ENCODE peak calls at places on chromosomes 1 and 21, in nine cellular contexts. One of them, this sample, is unnamed.

GRCh38 chr1:12230549-12231275 is 882 bp downstream of the VPS13D start:
- DNase-seq in B cell: no peak
- DNase-seq in amygdala: no peak
- DNase-seq in activated naive CD4-positive, alpha-beta T cell treated with anti-CD3 and anti-CD28 coated beads, Interleukin-2, amount 50 U/mL, for 16 hours: no peak
- DNase-seq in endodermal cell: peak
- DNase-seq in bronchial epithelial cell: no peak
- DNase-seq in H9: peak
- DNase-seq in memory B cell: no peak
- DNase-seq in NCI-H2081: no peak
- DNase-seq in this sample: no peak

GRCh38 chr21:43865471-43866181 is 603 bp downstream of the AGPAT3 start:
- DNase-seq in NCI-H2081: no peak
- DNase-seq in H9: no peak
- DNase-seq in amygdala: no peak
- DNase-seq in activated naive CD4-positive, alpha-beta T cell treated with anti-CD3 and anti-CD28 coated beads, Interleukin-2, amount 50 U/mL, for 16 hours: peak
- DNase-seq in memory B cell: peak
- DNase-seq in endodermal cell: no peak
- DNase-seq in bronchial epithelial cell: no peak
- DNase-seq in B cell: no peak
- DNase-seq in this sample: no peak

GRCh38 chr21:32611471-32611997 is 643 bp downstream of the CFAP298 start:
- DNase-seq in activated naive CD4-positive, alpha-beta T cell treated with anti-CD3 and anti-CD28 coated beads, Interleukin-2, amount 50 U/mL, for 16 hours: peak
- DNase-seq in endodermal cell: peak
- DNase-seq in NCI-H2081: no peak
- DNase-seq in amygdala: no peak
- DNase-seq in B cell: no peak
- DNase-seq in memory B cell: no peak
- DNase-seq in H9: no peak
- DNase-seq in bronchial epithelial cell: peak
- DNase-seq in this sample: no peak

GRCh38 chr1:21913763-21914162 is 23.3 kb downstream of the HSPG2 start:
- DNase-seq in memory B cell: no peak
- DNase-seq in NCI-H2081: peak
- DNase-seq in activated naive CD4-positive, alpha-beta T cell treated with anti-CD3 and anti-CD28 coated beads, Interleukin-2, amount 50 U/mL, for 16 hours: no peak
- DNase-seq in H9: no peak
- DNase-seq in amygdala: no peak
- DNase-seq in B cell: no peak
- DNase-seq in bronchial epithelial cell: no peak
- DNase-seq in endodermal cell: no peak
- DNase-seq in this sample: no peak

GRCh38 chr1:189524501-189524900 is 953.2 kb downstream of the BRINP3 start:
- DNase-seq in NCI-H2081: no peak
- DNase-seq in amygdala: no peak
- DNase-seq in H9: no peak
- DNase-seq in activated naive CD4-positive, alpha-beta T cell treated with anti-CD3 and anti-CD28 coated beads, Interleukin-2, amount 50 U/mL, for 16 hours: no peak
- DNase-seq in endodermal cell: no peak
- DNase-seq in bronchial epithelial cell: peak
- DNase-seq in B cell: no peak
- DNase-seq in memory B cell: no peak
- DNase-seq in this sample: no peak

GRCh38 chr21:46255166-46255565 is 26.6 kb upstream of the LSS start:
- DNase-seq in bronchial epithelial cell: no peak
- DNase-seq in endodermal cell: no peak
- DNase-seq in amygdala: no peak
- DNase-seq in memory B cell: no peak
- DNase-seq in activated naive CD4-positive, alpha-beta T cell treated with anti-CD3 and anti-CD28 coated beads, Interleukin-2, amount 50 U/mL, for 16 hours: no peak
- DNase-seq in H9: no peak
- DNase-seq in B cell: no peak
- DNase-seq in NCI-H2081: no peak
- DNase-seq in this sample: no peak

GRCh38 chr1:156616463-156616862 is 2.8 kb upstream of the HAPLN2 start:
- DNase-seq in activated naive CD4-positive, alpha-beta T cell treated with anti-CD3 and anti-CD28 coated beads, Interleukin-2, amount 50 U/mL, for 16 hours: no peak
- DNase-seq in bronchial epithelial cell: no peak
- DNase-seq in memory B cell: no peak
- DNase-seq in amygdala: peak
- DNase-seq in H9: no peak
- DNase-seq in endodermal cell: no peak
- DNase-seq in NCI-H2081: peak
- DNase-seq in B cell: no peak
- DNase-seq in this sample: peak

GRCh38 chr1:33369764-33370163 is 48.9 kb upstream of the A3GALT2 start:
- DNase-seq in memory B cell: no peak
- DNase-seq in bronchial epithelial cell: no peak
- DNase-seq in amygdala: no peak
- DNase-seq in B cell: no peak
- DNase-seq in activated naive CD4-positive, alpha-beta T cell treated with anti-CD3 and anti-CD28 coated beads, Interleukin-2, amount 50 U/mL, for 16 hours: no peak
- DNase-seq in endodermal cell: no peak
- DNase-seq in NCI-H2081: no peak
- DNase-seq in H9: no peak
- DNase-seq in this sample: no peak

GRCh38 chr1:41843378-41843777 is 75.3 kb downstream of the HIVEP3 start:
- DNase-seq in B cell: no peak
- DNase-seq in NCI-H2081: no peak
- DNase-seq in endodermal cell: no peak
- DNase-seq in memory B cell: no peak
- DNase-seq in H9: no peak
- DNase-seq in amygdala: no peak
- DNase-seq in bronchial epithelial cell: peak
- DNase-seq in activated naive CD4-positive, alpha-beta T cell treated with anti-CD3 and anti-CD28 coated beads, Interleukin-2, amount 50 U/mL, for 16 hours: no peak
- DNase-seq in this sample: no peak

GRCh38 chr1:204254031-204254661 is 40.4 kb upstream of the GOLT1A start:
- DNase-seq in bronchial epithelial cell: peak
- DNase-seq in NCI-H2081: no peak
- DNase-seq in activated naive CD4-positive, alpha-beta T cell treated with anti-CD3 and anti-CD28 coated beads, Interleukin-2, amount 50 U/mL, for 16 hours: no peak
- DNase-seq in amygdala: no peak
- DNase-seq in H9: peak
- DNase-seq in B cell: no peak
- DNase-seq in endodermal cell: no peak
- DNase-seq in memory B cell: no peak
- DNase-seq in this sample: no peak

GRCh38 chr1:94025383-94026340 is 95.3 kb downstream of the ABCA4 start:
- DNase-seq in B cell: no peak
- DNase-seq in amygdala: no peak
- DNase-seq in bronchial epithelial cell: peak
- DNase-seq in activated naive CD4-positive, alpha-beta T cell treated with anti-CD3 and anti-CD28 coated beads, Interleukin-2, amount 50 U/mL, for 16 hours: no peak
- DNase-seq in H9: no peak
- DNase-seq in NCI-H2081: peak
- DNase-seq in memory B cell: no peak
- DNase-seq in endodermal cell: peak
- DNase-seq in this sample: peak

GRCh38 chr1:219329606-219330005 is 155.9 kb downstream of the LYPLAL1 start:
- DNase-seq in activated naive CD4-positive, alpha-beta T cell treated with anti-CD3 and anti-CD28 coated beads, Interleukin-2, amount 50 U/mL, for 16 hours: no peak
- DNase-seq in amygdala: no peak
- DNase-seq in bronchial epithelial cell: peak
- DNase-seq in B cell: no peak
- DNase-seq in NCI-H2081: no peak
- DNase-seq in H9: no peak
- DNase-seq in endodermal cell: no peak
- DNase-seq in memory B cell: no peak
- DNase-seq in this sample: no peak

This sample was measured in NCI-H1092.